ENCODE peak calls at places on chromosomes 7 and 10, in four cellular contexts. S is Panc1; D is stimulated activated naive B cell treated with anti-CD40 and anti-IgM and Interleukin-4, amounts not matched to agents 10 μg/mL and 1 μg/mL and 100 μg/mL, for 72 hours; P is activated naive CD8-positive, alpha-beta T cell treated with anti-CD3 and anti-CD28 coated beads, Interleukin-2, amount 50 U/mL, for 24 hours. C is an unnamed sample.

GRCh38 chr10:117391436-117392205 is 16.4 kb upstream of the PDZD8 start:
- ATAC-seq in S (no peak), P (no peak), D (no peak), C (no peak)

GRCh38 chr7:117036836-117037235 is 83.5 kb downstream of the ST7 start:
- ATAC-seq in S (no peak), D (no peak), P (no peak), C (no peak)

GRCh38 chr10:124458473-124458872 is 3.1 kb upstream of the LHPP start:
- ATAC-seq in D (no peak), P (no peak), S (no peak), C (no peak)

GRCh38 chr7:158117341-158118222 is 470.0 kb downstream of the PTPRN2 start:
- ATAC-seq in S (no peak), P (no peak), D (no peak), C (no peak)

GRCh38 chr10:7532723-7533498 is 122.1 kb upstream of the SFMBT2 start:
- ATAC-seq in P (no peak), S (no peak), D (no peak), C (no peak)

GRCh38 chr10:16519250-16519907 is 2.3 kb downstream of the C1QL3 start:
- ATAC-seq in D (peak; percentile 19), S (no peak), P (no peak), C (no peak)

GRCh38 chr10:68561804-68562649 is 1.9 kb downstream of the TET1 start:
- ATAC-seq in S (peak; percentile 54), D (no peak), P (no peak), C (no peak)

GRCh38 chr10:130138479-130138866 is 2.3 kb downstream of the GLRX3 start:
- ATAC-seq in P (peak; percentile 72), D (no peak), S (peak; percentile 54), C (peak; percentile 79)

GRCh38 chr7:34846976-34847375 is 189.0 kb downstream of the NPSR1 start:
- ATAC-seq in D (no peak), S (no peak), P (no peak), C (no peak)

GRCh38 chr7:73437699-73438416 is 4.3 kb downstream of the FZD9 start:
- ATAC-seq in P (no peak), S (peak; percentile 16), D (no peak), C (no peak)

GRCh38 chr10:122655524-122656307 is 43.9 kb downstream of the C10orf120 start:
- ATAC-seq in P (no peak), D (no peak), S (no peak), C (no peak)

GRCh38 chr7:20279979-20280378 is 50.7 kb upstream of the ITGB8 start:
- ATAC-seq in D (peak; percentile 20), S (no peak), P (peak; percentile 31), C (peak; percentile 28)

GRCh38 chr10:119515511-119516045 is 26.9 kb downstream of the RGS10 start:
- ATAC-seq in P (no peak), D (no peak), S (no peak), C (no peak)

GRCh38 chr7:101563933-101564777 is 64.9 kb downstream of the MYL10 start:
- ATAC-seq in P (no peak), S (peak; percentile 31), D (no peak), C (no peak)

C was measured in activated T-helper 17 cell treated with anti-CD3 and anti-CD28 coated beads, Interleukin-2, amount 50 U/mL, for 72 hours.